ENCODE peak calls at places on chromosomes 6 and 20, in nine cellular contexts. One of them, this sample, is unnamed.

GRCh38 chr6:156948807-156949206 is 171.6 kb downstream of the ARID1B start:
- DNase-seq in heart right ventricle: no peak
- DNase-seq in thoracic aorta: no peak
- DNase-seq in esophagus squamous epithelium: no peak
- DNase-seq in fibroblast of lung: peak; percentile 76
- DNase-seq in stomach: no peak
- DNase-seq in CD4-positive, alpha-beta memory T cell: no peak
- DNase-seq in neural progenitor cell: no peak
- DNase-seq in sigmoid colon: no peak
- DNase-seq in this sample: peak; percentile 44

GRCh38 chr6:53484409-53485280 is 60.3 kb downstream of the GCLC start:
- DNase-seq in heart right ventricle: peak; percentile 82
- DNase-seq in thoracic aorta: peak; percentile 48
- DNase-seq in esophagus squamous epithelium: peak; percentile 7
- DNase-seq in fibroblast of lung: peak; percentile 86
- DNase-seq in stomach: peak; percentile 83
- DNase-seq in CD4-positive, alpha-beta memory T cell: peak; percentile 68
- DNase-seq in neural progenitor cell: peak; percentile 77
- DNase-seq in sigmoid colon: peak; percentile 84
- DNase-seq in this sample: peak; percentile 84

GRCh38 chr20:47886454-47887041 is 101.3 kb upstream of the SULF2 start:
- DNase-seq in heart right ventricle: no peak
- DNase-seq in thoracic aorta: no peak
- DNase-seq in esophagus squamous epithelium: no peak
- DNase-seq in fibroblast of lung: no peak
- DNase-seq in stomach: no peak
- DNase-seq in CD4-positive, alpha-beta memory T cell: no peak
- DNase-seq in neural progenitor cell: no peak
- DNase-seq in sigmoid colon: no peak
- DNase-seq in this sample: no peak

GRCh38 chr6:47698342-47698787 is at the start of gene ADGRF4:
- DNase-seq in heart right ventricle: no peak
- DNase-seq in thoracic aorta: no peak
- DNase-seq in esophagus squamous epithelium: no peak
- DNase-seq in fibroblast of lung: peak; percentile 48
- DNase-seq in stomach: no peak
- DNase-seq in CD4-positive, alpha-beta memory T cell: no peak
- DNase-seq in neural progenitor cell: no peak
- DNase-seq in sigmoid colon: no peak
- DNase-seq in this sample: no peak

GRCh38 chr20:56411759-56412472 is at the start of gene CASS4:
- DNase-seq in heart right ventricle: peak; percentile 34
- DNase-seq in thoracic aorta: no peak
- DNase-seq in esophagus squamous epithelium: no peak
- DNase-seq in fibroblast of lung: peak; percentile 93
- DNase-seq in stomach: no peak
- DNase-seq in CD4-positive, alpha-beta memory T cell: peak; percentile 71
- DNase-seq in neural progenitor cell: no peak
- DNase-seq in sigmoid colon: no peak
- DNase-seq in this sample: peak; percentile 30

GRCh38 chr6:157520117-157520406 is 139.1 kb downstream of the ZDHHC14 start:
- DNase-seq in heart right ventricle: no peak
- DNase-seq in thoracic aorta: no peak
- DNase-seq in esophagus squamous epithelium: no peak
- DNase-seq in fibroblast of lung: no peak
- DNase-seq in stomach: no peak
- DNase-seq in CD4-positive, alpha-beta memory T cell: no peak
- DNase-seq in neural progenitor cell: no peak
- DNase-seq in sigmoid colon: no peak
- DNase-seq in this sample: no peak

GRCh38 chr6:84860954-84861353 is 96.6 kb upstream of the TBX18 start:
- DNase-seq in heart right ventricle: no peak
- DNase-seq in thoracic aorta: no peak
- DNase-seq in esophagus squamous epithelium: no peak
- DNase-seq in fibroblast of lung: no peak
- DNase-seq in stomach: no peak
- DNase-seq in CD4-positive, alpha-beta memory T cell: no peak
- DNase-seq in neural progenitor cell: no peak
- DNase-seq in sigmoid colon: no peak
- DNase-seq in this sample: no peak

GRCh38 chr6:104955927-104956662 is 812 bp upstream of the LIN28B start:
- DNase-seq in heart right ventricle: no peak
- DNase-seq in thoracic aorta: no peak
- DNase-seq in esophagus squamous epithelium: no peak
- DNase-seq in fibroblast of lung: no peak
- DNase-seq in stomach: no peak
- DNase-seq in CD4-positive, alpha-beta memory T cell: no peak
- DNase-seq in neural progenitor cell: peak; percentile 93
- DNase-seq in sigmoid colon: no peak
- DNase-seq in this sample: no peak

GRCh38 chr20:59526242-59527225 is 77.8 kb upstream of the PHACTR3 start:
- DNase-seq in heart right ventricle: no peak
- DNase-seq in thoracic aorta: no peak
- DNase-seq in esophagus squamous epithelium: no peak
- DNase-seq in fibroblast of lung: no peak
- DNase-seq in stomach: no peak
- DNase-seq in CD4-positive, alpha-beta memory T cell: no peak
- DNase-seq in neural progenitor cell: peak; percentile 47
- DNase-seq in sigmoid colon: no peak
- DNase-seq in this sample: no peak

GRCh38 chr20:59520814-59521213 is 83.5 kb upstream of the PHACTR3 start:
- DNase-seq in heart right ventricle: no peak
- DNase-seq in thoracic aorta: no peak
- DNase-seq in esophagus squamous epithelium: no peak
- DNase-seq in fibroblast of lung: no peak
- DNase-seq in stomach: no peak
- DNase-seq in CD4-positive, alpha-beta memory T cell: no peak
- DNase-seq in neural progenitor cell: no peak
- DNase-seq in sigmoid colon: no peak
- DNase-seq in this sample: no peak

DNA sequence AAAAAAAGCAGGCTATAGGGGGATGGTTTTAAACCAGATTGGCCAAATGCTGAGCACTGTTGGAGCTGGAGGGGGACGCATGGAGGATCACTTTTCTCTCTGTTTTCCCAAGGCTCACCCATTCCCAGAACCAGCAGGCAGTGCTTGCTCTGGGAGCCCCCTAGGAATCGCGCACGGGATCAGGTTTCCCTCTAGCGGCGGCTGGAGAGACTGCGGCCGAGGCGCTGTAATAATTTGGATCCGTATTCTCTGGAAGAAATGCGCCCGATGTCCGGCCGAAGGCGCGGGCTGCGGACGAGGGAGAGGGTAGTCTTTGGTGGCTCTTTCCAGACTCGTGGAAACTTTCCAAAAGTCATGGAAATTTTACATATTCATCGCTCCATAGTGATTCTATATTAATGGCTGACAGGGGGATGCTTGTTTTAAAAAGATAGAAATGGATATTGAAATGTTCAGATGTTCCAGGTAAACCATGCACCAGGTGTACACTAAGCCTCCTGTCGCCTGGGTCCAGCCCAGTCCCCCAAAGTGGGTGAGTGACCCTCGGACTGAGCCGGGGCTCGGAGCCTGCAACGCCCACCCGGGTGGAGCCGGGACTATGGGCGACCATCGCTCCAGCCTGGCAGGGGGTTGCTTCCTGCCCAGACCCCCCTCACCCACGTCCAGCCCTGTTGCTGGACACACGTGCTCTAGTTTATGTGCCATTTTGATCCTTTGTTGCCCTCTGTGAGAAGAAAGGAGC is 78.7 kb upstream of the PHACTR3 start:
- DNase-seq in heart right ventricle: peak; percentile 53
- DNase-seq in thoracic aorta: no peak
- DNase-seq in esophagus squamous epithelium: no peak
- DNase-seq in fibroblast of lung: peak; percentile 26
- DNase-seq in stomach: peak; percentile 58
- DNase-seq in CD4-positive, alpha-beta memory T cell: no peak
- DNase-seq in neural progenitor cell: peak; percentile 84
- DNase-seq in sigmoid colon: no peak
- DNase-seq in this sample: peak; percentile 52
- H3K27me3 ChIP-seq in heart right ventricle: peaks cover 74% of the 10 kb centered on the region
- H3K27me3 ChIP-seq in thoracic aorta: no peaks in the 10 kb centered on the region
- H3K27me3 ChIP-seq in esophagus squamous epithelium: peaks cover 93% of the 10 kb centered on the region
- H3K27me3 ChIP-seq in fibroblast of lung: no peaks in the 10 kb centered on the region
- H3K27me3 ChIP-seq in stomach: peaks cover 79% of the 10 kb centered on the region
- H3K27me3 ChIP-seq in CD4-positive, alpha-beta memory T cell: peaks cover 10% of the 10 kb centered on the region
- H3K27me3 ChIP-seq in neural progenitor cell: peaks cover 91% of the 10 kb centered on the region
- H3K27me3 ChIP-seq in sigmoid colon: peaks cover 25% of the 10 kb centered on the region
- H3K27me3 ChIP-seq in this sample: no peaks in the 10 kb centered on the region

DNA sequence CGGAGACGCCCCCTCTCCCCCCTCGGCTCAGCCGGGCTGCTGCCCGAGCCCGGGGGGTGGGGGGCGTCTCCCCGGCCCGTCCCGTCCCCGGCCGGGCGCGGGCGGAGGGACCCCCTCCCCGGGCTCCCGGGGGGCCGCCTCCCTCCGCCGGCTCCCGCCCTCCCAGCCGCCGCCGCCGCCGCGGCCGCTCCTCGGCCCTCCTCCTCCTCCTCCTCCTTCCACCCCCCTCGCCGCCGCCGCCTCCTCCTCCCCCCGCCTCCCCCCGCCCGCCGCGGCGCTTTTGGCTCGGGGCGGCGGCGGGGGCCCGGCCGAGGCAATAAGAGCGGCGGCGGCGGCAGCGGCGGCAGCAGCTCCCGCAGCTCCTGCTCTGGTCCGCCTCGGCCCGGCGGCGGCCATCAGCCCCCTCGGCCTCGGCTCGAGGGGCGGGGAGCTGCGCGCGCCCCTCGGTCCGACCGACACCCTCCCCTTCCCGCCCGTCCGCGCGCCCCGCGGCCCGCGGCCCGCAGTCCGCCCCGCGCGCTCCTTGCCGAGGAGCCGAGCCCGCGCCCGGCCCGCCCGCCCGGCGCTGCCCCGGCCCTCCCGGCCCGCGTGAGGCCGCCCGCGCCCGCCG is 38.7 kb downstream of the GNAS start:
- DNase-seq in heart right ventricle: peak; percentile 83
- DNase-seq in thoracic aorta: no peak
- DNase-seq in esophagus squamous epithelium: no peak
- DNase-seq in fibroblast of lung: peak; percentile 64
- DNase-seq in stomach: peak; percentile 83
- DNase-seq in CD4-positive, alpha-beta memory T cell: peak; percentile 72
- DNase-seq in neural progenitor cell: peak; percentile 91
- DNase-seq in sigmoid colon: peak; percentile 93
- DNase-seq in this sample: no peak
- H3K27me3 ChIP-seq in heart right ventricle: no peaks in the 10 kb centered on the region
- H3K27me3 ChIP-seq in thoracic aorta: no peaks in the 10 kb centered on the region
- H3K27me3 ChIP-seq in esophagus squamous epithelium: no peaks in the 10 kb centered on the region
- H3K27me3 ChIP-seq in fibroblast of lung: peaks cover 3% of the 10 kb centered on the region
- H3K27me3 ChIP-seq in stomach: no peaks in the 10 kb centered on the region
- H3K27me3 ChIP-seq in CD4-positive, alpha-beta memory T cell: no peaks in the 10 kb centered on the region
- H3K27me3 ChIP-seq in neural progenitor cell: peaks cover 3% of the 10 kb centered on the region
- H3K27me3 ChIP-seq in sigmoid colon: no peaks in the 10 kb centered on the region
- H3K27me3 ChIP-seq in this sample: no peaks in the 10 kb centered on the region

GRCh38 chr6:35090734-35091133 is 50.4 kb downstream of the TCP11 start:
- DNase-seq in heart right ventricle: no peak
- DNase-seq in thoracic aorta: no peak
- DNase-seq in esophagus squamous epithelium: no peak
- DNase-seq in fibroblast of lung: no peak
- DNase-seq in stomach: peak; percentile 20
- DNase-seq in CD4-positive, alpha-beta memory T cell: no peak
- DNase-seq in neural progenitor cell: no peak
- DNase-seq in sigmoid colon: no peak
- DNase-seq in this sample: no peak

GRCh38 chr6:35091353-35092083 is 49.6 kb downstream of the TCP11 start:
- DNase-seq in heart right ventricle: no peak
- DNase-seq in thoracic aorta: no peak
- DNase-seq in esophagus squamous epithelium: no peak
- DNase-seq in fibroblast of lung: peak; percentile 27
- DNase-seq in stomach: peak; percentile 24
- DNase-seq in CD4-positive, alpha-beta memory T cell: no peak
- DNase-seq in neural progenitor cell: no peak
- DNase-seq in sigmoid colon: peak; percentile 75
- DNase-seq in this sample: no peak

GRCh38 chr6:35089216-35089934 is 51.8 kb downstream of the TCP11 start:
- DNase-seq in heart right ventricle: no peak
- DNase-seq in thoracic aorta: no peak
- DNase-seq in esophagus squamous epithelium: no peak
- DNase-seq in fibroblast of lung: no peak
- DNase-seq in stomach: peak; percentile 22
- DNase-seq in CD4-positive, alpha-beta memory T cell: no peak
- DNase-seq in neural progenitor cell: no peak
- DNase-seq in sigmoid colon: no peak
- DNase-seq in this sample: no peak

GRCh38 chr6:35088281-35089215 is 52.6 kb downstream of the TCP11 start:
- DNase-seq in heart right ventricle: no peak
- DNase-seq in thoracic aorta: no peak
- DNase-seq in esophagus squamous epithelium: no peak
- DNase-seq in fibroblast of lung: no peak
- DNase-seq in stomach: no peak
- DNase-seq in CD4-positive, alpha-beta memory T cell: no peak
- DNase-seq in neural progenitor cell: no peak
- DNase-seq in sigmoid colon: peak; percentile 61
- DNase-seq in this sample: no peak

DNA sequence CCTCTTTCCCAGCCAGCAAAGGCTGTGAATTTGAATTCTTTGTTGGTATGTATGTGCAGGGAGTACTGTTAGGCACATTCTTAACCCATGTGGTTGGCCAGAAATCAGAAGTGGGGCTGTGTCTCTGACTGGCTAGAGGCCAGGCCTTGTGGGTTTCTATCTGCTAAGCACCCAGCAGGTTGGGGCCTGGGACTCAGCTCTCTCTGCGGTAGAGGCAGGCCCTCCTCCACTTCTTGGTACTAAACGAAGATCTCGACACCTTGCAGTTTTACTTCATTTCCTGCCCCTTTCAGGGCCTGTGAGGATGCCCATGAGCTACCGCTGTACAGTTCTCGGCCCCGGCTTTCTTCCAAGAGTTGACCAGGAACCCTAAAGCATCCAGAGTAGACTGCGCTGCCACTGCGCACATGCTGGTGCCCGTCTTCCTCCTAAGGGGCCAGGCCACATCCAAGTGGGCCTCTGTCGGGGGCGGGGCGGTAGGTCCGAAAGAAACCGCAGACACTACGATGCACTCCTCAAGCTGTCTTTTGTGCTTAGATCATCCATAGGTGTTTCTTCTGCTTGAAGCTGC is 51.1 kb downstream of the TCP11 start:
- DNase-seq in heart right ventricle: no peak
- DNase-seq in thoracic aorta: no peak
- DNase-seq in esophagus squamous epithelium: no peak
- DNase-seq in fibroblast of lung: peak; percentile 63
- DNase-seq in stomach: peak; percentile 17
- DNase-seq in CD4-positive, alpha-beta memory T cell: no peak
- DNase-seq in neural progenitor cell: no peak
- DNase-seq in sigmoid colon: peak; percentile 67
- DNase-seq in this sample: no peak
- H3K27me3 ChIP-seq in heart right ventricle: no peaks in the 10 kb centered on the region
- H3K27me3 ChIP-seq in thoracic aorta: no peaks in the 10 kb centered on the region
- H3K27me3 ChIP-seq in esophagus squamous epithelium: peaks cover 5% of the 10 kb centered on the region
- H3K27me3 ChIP-seq in fibroblast of lung: no peaks in the 10 kb centered on the region
- H3K27me3 ChIP-seq in stomach: no peaks in the 10 kb centered on the region
- H3K27me3 ChIP-seq in CD4-positive, alpha-beta memory T cell: no peaks in the 10 kb centered on the region
- H3K27me3 ChIP-seq in neural progenitor cell: no peaks in the 10 kb centered on the region
- H3K27me3 ChIP-seq in sigmoid colon: no peaks in the 10 kb centered on the region
- H3K27me3 ChIP-seq in this sample: no peaks in the 10 kb centered on the region

GRCh38 chr20:22567944-22568871 is 16.2 kb downstream of the FOXA2 start:
- DNase-seq in heart right ventricle: no peak
- DNase-seq in thoracic aorta: no peak
- DNase-seq in esophagus squamous epithelium: no peak
- DNase-seq in fibroblast of lung: no peak
- DNase-seq in stomach: peak; percentile 66
- DNase-seq in CD4-positive, alpha-beta memory T cell: no peak
- DNase-seq in neural progenitor cell: peak; percentile 59
- DNase-seq in sigmoid colon: no peak
- DNase-seq in this sample: no peak

GRCh38 chr20:22563062-22563965 is 21.1 kb downstream of the FOXA2 start:
- DNase-seq in heart right ventricle: no peak
- DNase-seq in thoracic aorta: no peak
- DNase-seq in esophagus squamous epithelium: no peak
- DNase-seq in fibroblast of lung: no peak
- DNase-seq in stomach: no peak
- DNase-seq in CD4-positive, alpha-beta memory T cell: no peak
- DNase-seq in neural progenitor cell: no peak
- DNase-seq in sigmoid colon: no peak
- DNase-seq in this sample: no peak

GRCh38 chr20:22568872-22569344 is 15.5 kb downstream of the FOXA2 start:
- DNase-seq in heart right ventricle: no peak
- DNase-seq in thoracic aorta: no peak
- DNase-seq in esophagus squamous epithelium: no peak
- DNase-seq in fibroblast of lung: no peak
- DNase-seq in stomach: peak; percentile 57
- DNase-seq in CD4-positive, alpha-beta memory T cell: no peak
- DNase-seq in neural progenitor cell: peak; percentile 67
- DNase-seq in sigmoid colon: no peak
- DNase-seq in this sample: no peak

GRCh38 chr20:22562620-22563019 is 21.8 kb downstream of the FOXA2 start:
- DNase-seq in heart right ventricle: no peak
- DNase-seq in thoracic aorta: no peak
- DNase-seq in esophagus squamous epithelium: no peak
- DNase-seq in fibroblast of lung: no peak
- DNase-seq in stomach: no peak
- DNase-seq in CD4-positive, alpha-beta memory T cell: no peak
- DNase-seq in neural progenitor cell: peak; percentile 81
- DNase-seq in sigmoid colon: no peak
- DNase-seq in this sample: no peak

GRCh38 chr20:22566876-22567658 is 17.3 kb downstream of the FOXA2 start:
- DNase-seq in heart right ventricle: no peak
- DNase-seq in thoracic aorta: no peak
- DNase-seq in esophagus squamous epithelium: no peak
- DNase-seq in fibroblast of lung: no peak
- DNase-seq in stomach: no peak
- DNase-seq in CD4-positive, alpha-beta memory T cell: no peak
- DNase-seq in neural progenitor cell: no peak
- DNase-seq in sigmoid colon: no peak
- DNase-seq in this sample: no peak
- H3K27me3 ChIP-seq in heart right ventricle: peaks cover 99% of the 10 kb centered on the region
- H3K27me3 ChIP-seq in thoracic aorta: peaks cover 39% of the 10 kb centered on the region
- H3K27me3 ChIP-seq in esophagus squamous epithelium: peaks cover 99% of the 10 kb centered on the region
- H3K27me3 ChIP-seq in fibroblast of lung: peaks cover 25% of the 10 kb centered on the region
- H3K27me3 ChIP-seq in stomach: peaks cover 100% of the 10 kb centered on the region
- H3K27me3 ChIP-seq in CD4-positive, alpha-beta memory T cell: peaks cover 13% of the 10 kb centered on the region
- H3K27me3 ChIP-seq in neural progenitor cell: peaks cover 100% of the 10 kb centered on the region
- H3K27me3 ChIP-seq in sigmoid colon: peaks cover 63% of the 10 kb centered on the region
- H3K27me3 ChIP-seq in this sample: peaks cover 81% of the 10 kb centered on the region

This sample was measured in endothelial cell of umbilical vein.